ENCODE peak calls at places on chromosomes 16 and 17, in four cellular contexts. One of them, this sample, is unnamed.

GRCh38 chr17:33385133-33385532 is 92.0 kb upstream of the ASIC2 start:
- DNase-seq in uterus: no peak
- DNase-seq in lower leg skin: no peak
- DNase-seq in sigmoid colon: no peak
- DNase-seq in this sample: no peak

GRCh38 chr17:6423931-6424330 is 11.0 kb downstream of the AIPL1 start:
- DNase-seq in uterus: no peak
- DNase-seq in lower leg skin: no peak
- DNase-seq in sigmoid colon: no peak
- DNase-seq in this sample: no peak

GRCh38 chr17:82941021-82942001 is 101.5 kb upstream of the ZNF750 start:
- DNase-seq in uterus: peak
- DNase-seq in lower leg skin: peak
- DNase-seq in sigmoid colon: peak
- DNase-seq in this sample: no peak

GRCh38 chr16:50771366-50771765 is 29.5 kb downstream of the CYLD start:
- DNase-seq in uterus: no peak
- DNase-seq in lower leg skin: no peak
- DNase-seq in sigmoid colon: no peak
- DNase-seq in this sample: no peak

GRCh38 chr17:44281570-44281969 is 13.6 kb upstream of the SLC4A1 start:
- DNase-seq in uterus: no peak
- DNase-seq in lower leg skin: no peak
- DNase-seq in sigmoid colon: no peak
- DNase-seq in this sample: no peak

GRCh38 chr17:74987909-74988711 is 678 bp downstream of the CDR2L start:
- DNase-seq in uterus: peak
- DNase-seq in lower leg skin: peak
- DNase-seq in sigmoid colon: peak
- DNase-seq in this sample: no peak

GRCh38 chr17:44977740-44978584 is 9.9 kb upstream of the C1QL1 start:
- DNase-seq in uterus: no peak
- DNase-seq in lower leg skin: no peak
- DNase-seq in sigmoid colon: no peak
- DNase-seq in this sample: no peak

GRCh38 chr17:78140169-78141051 is 5.8 kb upstream of the C17orf99 start:
- DNase-seq in uterus: peak
- DNase-seq in lower leg skin: peak
- DNase-seq in sigmoid colon: peak
- DNase-seq in this sample: peak

GRCh38 chr16:22297871-22298733 is 893 bp downstream of the POLR3E start:
- DNase-seq in uterus: peak
- DNase-seq in lower leg skin: no peak
- DNase-seq in sigmoid colon: peak
- DNase-seq in this sample: peak

GRCh38 chr17:30113213-30113612 is 3.4 kb upstream of the NSRP1 start:
- DNase-seq in uterus: no peak
- DNase-seq in lower leg skin: no peak
- DNase-seq in sigmoid colon: no peak
- DNase-seq in this sample: no peak

GRCh38 chr16:3461120-3461519 is 17.6 kb downstream of the NAA60 start:
- DNase-seq in uterus: no peak
- DNase-seq in lower leg skin: no peak
- DNase-seq in sigmoid colon: no peak
- DNase-seq in this sample: no peak

GRCh38 chr16:21277927-21278706 is at the start of gene CRYM:
- DNase-seq in uterus: peak
- DNase-seq in lower leg skin: peak
- DNase-seq in sigmoid colon: peak
- DNase-seq in this sample: peak

GRCh38 chr16:3155181-3155580 is 20.4 kb downstream of the ZNF213 start:
- DNase-seq in uterus: no peak
- DNase-seq in lower leg skin: no peak
- DNase-seq in sigmoid colon: no peak
- DNase-seq in this sample: no peak

GRCh38 chr16:87327798-87328495 is 10.8 kb upstream of the C16orf95 start:
- DNase-seq in uterus: no peak
- DNase-seq in lower leg skin: no peak
- DNase-seq in sigmoid colon: no peak
- DNase-seq in this sample: no peak

GRCh38 chr16:50683689-50684374 is 2.7 kb upstream of the SNX20 start:
- DNase-seq in uterus: no peak
- DNase-seq in lower leg skin: peak
- DNase-seq in sigmoid colon: no peak
- DNase-seq in this sample: no peak

GRCh38 chr16:75265911-75266701 is 14.7 kb upstream of the BCAR1 start:
- DNase-seq in uterus: peak
- DNase-seq in lower leg skin: peak
- DNase-seq in sigmoid colon: peak
- DNase-seq in this sample: peak

GRCh38 chr16:4882261-4882632 is 35.0 kb downstream of the UBN1 start:
- DNase-seq in uterus: no peak
- DNase-seq in lower leg skin: no peak
- DNase-seq in sigmoid colon: no peak
- DNase-seq in this sample: no peak

GRCh38 chr16:19186403-19186802 is 18.4 kb downstream of the SYT17 start:
- DNase-seq in uterus: no peak
- DNase-seq in lower leg skin: no peak
- DNase-seq in sigmoid colon: no peak
- DNase-seq in this sample: no peak

GRCh38 chr16:28140788-28141618 is 70.8 kb downstream of the XPO6 start:
- DNase-seq in uterus: no peak
- DNase-seq in lower leg skin: no peak
- DNase-seq in sigmoid colon: no peak
- DNase-seq in this sample: no peak

GRCh38 chr16:58658796-58659211 is 25.8 kb downstream of the SLC38A7 start:
- DNase-seq in uterus: no peak
- DNase-seq in lower leg skin: no peak
- DNase-seq in sigmoid colon: no peak
- DNase-seq in this sample: no peak

GRCh38 chr17:72254808-72255449 is 134.1 kb downstream of the SOX9 start:
- DNase-seq in uterus: no peak
- DNase-seq in lower leg skin: no peak
- DNase-seq in sigmoid colon: no peak
- DNase-seq in this sample: no peak

GRCh38 chr17:4501295-4501949 is 2.7 kb downstream of the SPNS2 start:
- DNase-seq in uterus: no peak
- DNase-seq in lower leg skin: no peak
- DNase-seq in sigmoid colon: no peak
- DNase-seq in this sample: peak

GRCh38 chr17:78818932-78819331 is 21.7 kb downstream of the USP36 start:
- DNase-seq in uterus: no peak
- DNase-seq in lower leg skin: no peak
- DNase-seq in sigmoid colon: no peak
- DNase-seq in this sample: no peak

GRCh38 chr17:55577011-55577586 is 65.8 kb upstream of the SMIM36 start:
- DNase-seq in uterus: peak
- DNase-seq in lower leg skin: peak
- DNase-seq in sigmoid colon: peak
- DNase-seq in this sample: no peak

GRCh38 chr16:67966549-67967182 is 1.8 kb downstream of the SLC12A4 start:
- DNase-seq in uterus: peak
- DNase-seq in lower leg skin: no peak
- DNase-seq in sigmoid colon: no peak
- DNase-seq in this sample: peak

GRCh38 chr16:15765880-15766279 is 90.9 kb downstream of the MYH11 start:
- DNase-seq in uterus: no peak
- DNase-seq in lower leg skin: no peak
- DNase-seq in sigmoid colon: no peak
- DNase-seq in this sample: peak

GRCh38 chr16:8928467-8928957 is 35.2 kb downstream of the USP7 start:
- DNase-seq in uterus: no peak
- DNase-seq in lower leg skin: no peak
- DNase-seq in sigmoid colon: no peak
- DNase-seq in this sample: no peak

GRCh38 chr16:66250686-66251405 is 115.6 kb upstream of the CDH5 start:
- DNase-seq in uterus: peak
- DNase-seq in lower leg skin: peak
- DNase-seq in sigmoid colon: peak
- DNase-seq in this sample: no peak

GRCh38 chr16:57045694-57046381 is 46.5 kb upstream of the CPNE2 start:
- DNase-seq in uterus: peak
- DNase-seq in lower leg skin: peak
- DNase-seq in sigmoid colon: peak
- DNase-seq in this sample: no peak

GRCh38 chr16:1501630-1502029 is 8.5 kb downstream of the TELO2 start:
- DNase-seq in uterus: no peak
- DNase-seq in lower leg skin: no peak
- DNase-seq in sigmoid colon: no peak
- DNase-seq in this sample: no peak

GRCh38 chr16:74734361-74735161 is 33.9 kb upstream of the MLKL start:
- DNase-seq in uterus: no peak
- DNase-seq in lower leg skin: no peak
- DNase-seq in sigmoid colon: no peak
- DNase-seq in this sample: no peak

GRCh38 chr17:40612510-40613244 is 34.9 kb downstream of the SMARCE1 start:
- DNase-seq in uterus: no peak
- DNase-seq in lower leg skin: no peak
- DNase-seq in sigmoid colon: no peak
- DNase-seq in this sample: no peak

GRCh38 chr16:85153656-85154091 is 41.4 kb upstream of the CIBAR2 start:
- DNase-seq in uterus: no peak
- DNase-seq in lower leg skin: peak
- DNase-seq in sigmoid colon: no peak
- DNase-seq in this sample: no peak

GRCh38 chr17:16464641-16465312 is 27.2 kb downstream of the LRRC75A start:
- DNase-seq in uterus: no peak
- DNase-seq in lower leg skin: no peak
- DNase-seq in sigmoid colon: no peak
- DNase-seq in this sample: no peak

GRCh38 chr17:62995377-62995885 is 29.4 kb downstream of the TANC2 start:
- DNase-seq in uterus: no peak
- DNase-seq in lower leg skin: no peak
- DNase-seq in sigmoid colon: no peak
- DNase-seq in this sample: no peak

GRCh38 chr17:71528210-71528609 is 592.6 kb upstream of the SOX9 start:
- DNase-seq in uterus: no peak
- DNase-seq in lower leg skin: no peak
- DNase-seq in sigmoid colon: no peak
- DNase-seq in this sample: no peak

GRCh38 chr16:26795184-26795583 is 271.5 kb upstream of the C16orf82 start:
- DNase-seq in uterus: no peak
- DNase-seq in lower leg skin: no peak
- DNase-seq in sigmoid colon: no peak
- DNase-seq in this sample: no peak

GRCh38 chr16:3776316-3776715 is 59.0 kb upstream of the TRAP1 start:
- DNase-seq in uterus: no peak
- DNase-seq in lower leg skin: peak
- DNase-seq in sigmoid colon: no peak
- DNase-seq in this sample: no peak

GRCh38 chr17:35596530-35597233 is 9.6 kb downstream of the AP2B1 start:
- DNase-seq in uterus: no peak
- DNase-seq in lower leg skin: no peak
- DNase-seq in sigmoid colon: no peak
- DNase-seq in this sample: no peak
- TF ChIP-seq POLR2A in uterus: no peak
- TF ChIP-seq POLR2A in lower leg skin: no peak
- TF ChIP-seq POLR2A in sigmoid colon: no peak
- TF ChIP-seq POLR2A in this sample: no peak

GRCh38 chr16:81447383-81448101 is 2.9 kb downstream of the CMIP start:
- DNase-seq in uterus: no peak
- DNase-seq in lower leg skin: no peak
- DNase-seq in sigmoid colon: no peak
- DNase-seq in this sample: no peak
- TF ChIP-seq POLR2A in uterus: no peak
- TF ChIP-seq POLR2A in lower leg skin: no peak
- TF ChIP-seq POLR2A in sigmoid colon: no peak
- TF ChIP-seq POLR2A in this sample: no peak

GRCh38 chr17:76709077-76709950 is 1.5 kb downstream of the MXRA7 start:
- DNase-seq in uterus: peak
- DNase-seq in lower leg skin: peak
- DNase-seq in sigmoid colon: peak
- DNase-seq in this sample: peak
- TF ChIP-seq POLR2A in uterus: peak
- TF ChIP-seq POLR2A in lower leg skin: no peak
- TF ChIP-seq POLR2A in sigmoid colon: peak
- TF ChIP-seq POLR2A in this sample: peak

GRCh38 chr17:64037180-64037579 is 16.7 kb upstream of the ICAM2 start:
- DNase-seq in uterus: no peak
- DNase-seq in lower leg skin: peak
- DNase-seq in sigmoid colon: peak
- DNase-seq in this sample: no peak

GRCh38 chr17:64038331-64039105 is 18.1 kb upstream of the ICAM2 start:
- DNase-seq in uterus: no peak
- DNase-seq in lower leg skin: peak
- DNase-seq in sigmoid colon: peak
- DNase-seq in this sample: no peak

GRCh38 chr17:64039106-64039400 is 18.6 kb upstream of the ICAM2 start:
- DNase-seq in uterus: no peak
- DNase-seq in lower leg skin: no peak
- DNase-seq in sigmoid colon: no peak
- DNase-seq in this sample: no peak

GRCh38 chr17:64037802-64038201 is 17.4 kb upstream of the ICAM2 start:
- DNase-seq in uterus: no peak
- DNase-seq in lower leg skin: no peak
- DNase-seq in sigmoid colon: no peak
- DNase-seq in this sample: no peak

GRCh38 chr17:64036198-64036922 is 15.9 kb upstream of the ICAM2 start:
- DNase-seq in uterus: no peak
- DNase-seq in lower leg skin: peak
- DNase-seq in sigmoid colon: peak
- DNase-seq in this sample: no peak
- TF ChIP-seq POLR2A in uterus: no peak
- TF ChIP-seq POLR2A in lower leg skin: no peak
- TF ChIP-seq POLR2A in sigmoid colon: no peak
- TF ChIP-seq POLR2A in this sample: no peak

This sample was measured in H54.